ENCODE peak calls at places on chromosome 10, in four cellular contexts. K, Y, F and W are unnamed samples.
A peak's percentile ranks its signal among the peaks of the same experiment; 100 is the strongest.

GRCh38 chr10:17217661-17218306 is 10.3 kb upstream of the VIM start:
- DNase-seq in F (no peak), K (peak; percentile 95), Y (no peak), W (no peak)

GRCh38 chr10:75238182-75239180 is 2.7 kb upstream of the COMTD1 start:
- DNase-seq in K (no peak), F (no peak), Y (no peak), W (no peak)

GRCh38 chr10:43265799-43266721 is 805 bp downstream of the RASGEF1A start:
- DNase-seq in K (no peak), F (peak; percentile 84), Y (peak; percentile 40), W (peak; percentile 23)

GRCh38 chr10:94172332-94172731 is 178.6 kb downstream of the PLCE1 start:
- DNase-seq in Y (no peak), F (no peak), K (no peak), W (no peak)

GRCh38 chr10:714214-714613 is 24.7 kb upstream of the DIP2C start:
- DNase-seq in K (no peak), F (no peak), Y (no peak), W (no peak)

GRCh38 chr10:122481296-122482056 is 20.1 kb downstream of the HTRA1 start:
- DNase-seq in Y (no peak), F (no peak), K (no peak), W (no peak)

GRCh38 chr10:112446055-112446854 is 459 bp downstream of the ZDHHC6 start:
- DNase-seq in F (no peak), Y (no peak), K (no peak), W (no peak)

GRCh38 chr10:91164520-91165065 is 55.9 kb upstream of the PCGF5 start:
- DNase-seq in F (no peak), Y (no peak), K (no peak), W (no peak)

GRCh38 chr10:129522041-129522585 is 55.1 kb downstream of the MGMT start:
- DNase-seq in Y (no peak), F (no peak), K (no peak), W (no peak)

GRCh38 chr10:89861584-89862287 is 160.3 kb downstream of the KIF20B start:
- DNase-seq in F (peak; percentile 52), K (peak; percentile 4), Y (no peak), W (no peak)

GRCh38 chr10:129888784-129889616 is 75.1 kb downstream of the EBF3 start:
- DNase-seq in K (no peak), Y (no peak), F (peak; percentile 79), W (no peak)

GRCh38 chr10:1290071-1290471 is 233.9 kb downstream of the WDR37 start:
- DNase-seq in Y (no peak), K (no peak), F (no peak), W (no peak)

GRCh38 chr10:89043052-89043451 is 52.5 kb downstream of the FAS start:
- DNase-seq in Y (no peak), K (no peak), F (no peak), W (no peak)

GRCh38 chr10:78047314-78047891 is 13.7 kb downstream of the RPS24 start:
- DNase-seq in Y (peak; percentile 89), K (peak; percentile 79), F (peak; percentile 92), W (peak; percentile 85)
- TF ChIP-seq CTCF in Y (peak; percentile 83), K (peak; percentile 96), F (peak; percentile 92), W (peak; percentile 90)

GRCh38 chr10:73772280-73773151 is 9.3 kb upstream of the CHCHD1 start:
- DNase-seq in K (peak; percentile 81), Y (peak; percentile 80), F (peak; percentile 89), W (peak; percentile 61)
- TF ChIP-seq CTCF in K (peak; percentile 32), Y (no peak), F (peak; percentile 15), W (peak; percentile 19)

DNA sequence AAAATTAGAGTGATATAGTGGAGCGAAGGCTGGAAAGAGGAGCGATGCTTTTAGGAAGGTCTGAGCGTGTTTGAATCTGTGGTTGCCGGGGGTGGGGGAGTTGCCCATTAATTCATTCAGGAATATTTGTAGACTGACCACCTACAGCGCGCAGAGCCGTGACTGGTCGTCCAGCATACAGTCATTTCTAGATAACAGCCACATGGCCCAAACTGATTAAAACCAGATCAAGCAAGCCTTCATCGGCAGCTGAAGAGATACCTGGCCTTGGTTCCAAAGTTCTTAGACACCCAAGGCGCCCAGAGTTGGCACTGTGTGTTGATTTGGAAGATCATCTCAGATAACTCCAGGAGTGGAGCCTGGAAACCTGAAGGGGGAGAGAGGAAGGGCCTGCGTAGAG is 1.7 kb downstream of the PROSER2 start:
- DNase-seq in K (no peak), Y (peak; percentile 38), F (no peak), W (peak; percentile 35)
- TF ChIP-seq CTCF in K (no peak), Y (no peak), F (no peak), W (no peak)

DNA sequence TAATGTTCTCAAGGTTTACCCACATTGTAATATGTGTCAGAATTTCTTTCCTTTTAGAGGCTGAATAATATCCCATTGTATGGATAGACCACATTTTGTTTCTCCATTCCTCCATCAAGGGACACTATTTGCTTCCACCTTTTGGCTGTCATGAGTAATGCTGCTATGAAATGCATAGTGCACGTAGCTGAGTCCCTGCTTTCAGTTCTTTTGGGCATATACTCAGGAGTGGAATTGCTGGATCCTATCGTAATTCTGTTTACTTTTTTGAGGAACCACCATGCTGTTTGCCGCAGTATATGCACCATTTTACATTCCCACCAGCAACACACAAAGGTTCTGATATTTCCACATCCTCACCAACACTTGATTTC is 60.0 kb downstream of the PRF1 start:
- DNase-seq in Y (no peak), F (no peak), K (no peak), W (no peak)
- TF ChIP-seq CTCF in Y (no peak), F (peak; percentile 17), K (peak; percentile 47), W (no peak)

DNA sequence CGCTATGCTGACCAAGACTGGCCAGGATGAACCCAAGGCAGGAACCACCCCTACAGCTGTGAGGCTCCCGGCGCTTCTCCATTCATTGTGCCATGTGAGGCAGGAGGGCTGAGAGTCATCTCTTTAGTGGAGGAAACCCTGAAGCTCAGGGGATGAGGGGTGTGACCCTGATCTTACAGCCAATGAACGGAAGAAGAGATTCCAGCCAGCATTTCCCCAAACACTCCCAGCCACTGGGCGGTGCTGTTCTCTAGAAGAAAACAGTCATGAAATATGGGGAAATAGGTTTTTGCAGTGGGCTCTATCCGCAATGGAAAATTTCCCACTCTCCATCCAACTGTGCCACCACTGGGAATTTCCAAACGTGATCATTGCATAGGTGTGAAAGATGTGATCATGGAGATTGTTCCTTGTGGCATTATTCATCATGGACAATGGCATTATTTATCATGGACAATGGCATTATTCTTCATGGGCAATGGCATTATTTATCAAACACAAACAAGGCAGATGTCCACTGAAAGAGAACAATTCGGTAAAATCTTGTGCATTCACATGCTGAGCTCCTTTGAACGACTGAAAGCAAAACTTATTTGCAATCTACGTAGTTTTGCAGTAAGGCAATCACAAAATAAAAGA is 14.0 kb upstream of the SLC18A2 start:
- DNase-seq in Y (peak; percentile 42), K (peak; percentile 24), F (peak; percentile 47), W (no peak)
- TF ChIP-seq CTCF in Y (peak; percentile 12), K (peak; percentile 77), F (peak; percentile 74), W (peak; percentile 7)

GRCh38 chr10:60140681-60141632 is 234.6 kb upstream of the CCDC6 start:
- DNase-seq in Y (no peak), K (no peak), F (no peak), W (peak; percentile 53)
- TF ChIP-seq CTCF in Y (no peak), K (no peak), F (no peak), W (no peak)